ENCODE peak calls at places on chromosomes 7 and 10, in five cellular contexts. Q is activated T-cell treated with anti-CD3 and anti-CD28 coated beads for 48 hours, Y is GM12891, V is RCC 7860, A is occipital lobe. F is an unnamed sample.

GRCh38 chr7:907158-907980 is 31.0 kb downstream of the GET4 start:
- DNase-seq in Q (no peak), Y (no peak), V (no peak), A (no peak), F (no peak)

GRCh38 chr10:101244321-101245050 is 15.2 kb upstream of the LBX1 start:
- DNase-seq in Q (no peak), Y (no peak), V (no peak), A (no peak), F (no peak)

GRCh38 chr10:74896788-74897527 is 70.6 kb downstream of the KAT6B start:
- DNase-seq in Q (no peak), Y (no peak), V (no peak), A (no peak), F (no peak)

GRCh38 chr10:111986079-111986478 is 197.5 kb downstream of the GPAM start:
- DNase-seq in Q (no peak), Y (no peak), V (no peak), A (no peak), F (no peak)

GRCh38 chr7:101690061-101690460 is 61.0 kb upstream of the MYL10 start:
- DNase-seq in Q (no peak), Y (no peak), V (peak), A (no peak), F (no peak)

GRCh38 chr10:112915590-112916572 is 34.2 kb upstream of the TCF7L2 start:
- DNase-seq in Q (no peak), Y (no peak), V (peak), A (no peak), F (no peak)

GRCh38 chr10:33052915-33053810 is 95.1 kb upstream of the ITGB1 start:
- DNase-seq in Q (no peak), Y (no peak), V (no peak), A (no peak), F (no peak)

GRCh38 chr7:101885597-101885955 is 68.2 kb downstream of the CUX1 start:
- DNase-seq in Q (no peak), Y (no peak), V (no peak), A (no peak), F (no peak)

GRCh38 chr10:35194906-35195305 is 68.3 kb downstream of the CREM start:
- DNase-seq in Q (no peak), Y (no peak), V (no peak), A (no peak), F (no peak)

GRCh38 chr10:105029285-105029684 is 388.2 kb downstream of the SORCS3 start:
- DNase-seq in Q (no peak), Y (no peak), V (no peak), A (no peak), F (no peak)

GRCh38 chr10:55631071-55631654 is 729.9 kb downstream of the ZWINT start:
- DNase-seq in Q (peak), Y (peak), V (no peak), A (peak), F (no peak)

GRCh38 chr7:81051811-81052413 is 133.1 kb upstream of the SEMA3C start:
- DNase-seq in Q (no peak), Y (no peak), V (no peak), A (no peak), F (no peak)

GRCh38 chr7:16403475-16403874 is 17.9 kb downstream of the CRPPA start:
- DNase-seq in Q (no peak), Y (no peak), V (no peak), A (no peak), F (no peak)

GRCh38 chr10:27537812-27538211 is 33.7 kb downstream of the RAB18 start:
- DNase-seq in Q (no peak), Y (no peak), V (no peak), A (no peak), F (no peak)